ENCODE peak calls at places on chromosomes 2 and 18, in ten cellular contexts. L, G, Z, Q, U, S, X, F, H and Y are unnamed samples.

GRCh38 chr2:154170400-154170799 is 298.7 kb downstream of the GALNT13 start:
- DNase-seq in G (no peak), Z (no peak), Q (no peak), U (no peak), S (no peak), H (no peak), L (no peak), F (no peak), X (no peak), Y (no peak)

GRCh38 chr2:187612857-187613256 is 58.6 kb upstream of the TFPI start:
- DNase-seq in Q (no peak), X (no peak), Z (no peak), G (no peak), F (no peak), U (no peak), S (no peak), L (no peak), H (no peak), Y (no peak)

GRCh38 chr2:169112841-169113240 is 43.5 kb downstream of the DHRS9 start:
- DNase-seq in U (no peak), S (no peak), X (no peak), Q (no peak), L (no peak), F (peak; percentile 74), H (no peak), G (no peak), Z (no peak), Y (no peak)

GRCh38 chr2:192070099-192070498 is 124.6 kb downstream of the TMEFF2 start:
- DNase-seq in G (no peak), Z (no peak), U (no peak), S (no peak), Q (no peak), X (no peak), H (no peak), F (no peak), L (no peak), Y (no peak)

GRCh38 chr2:46493241-46493970 is 14.0 kb downstream of the TMEM247 start:
- DNase-seq in L (peak; percentile 51), G (no peak), Z (no peak), Q (no peak), H (no peak), S (no peak), U (no peak), X (no peak), F (no peak), Y (no peak)

GRCh38 chr2:16635796-16636699 is 29.6 kb downstream of the CYRIA start:
- DNase-seq in F (no peak), G (no peak), Q (no peak), X (no peak), H (no peak), U (no peak), S (no peak), L (no peak), Z (no peak), Y (no peak)

GRCh38 chr2:45889053-45889452 is 237.6 kb downstream of the PRKCE start:
- DNase-seq in Q (no peak), U (no peak), L (no peak), Z (no peak), G (no peak), H (no peak), S (no peak), F (peak; percentile 72), X (peak; percentile 72), Y (peak; percentile 32)

GRCh38 chr2:152242787-152243472 is 67.4 kb upstream of the STAM2 start:
- DNase-seq in L (no peak), X (no peak), Z (no peak), H (no peak), Q (no peak), G (no peak), U (no peak), F (no peak), S (no peak), Y (no peak)

GRCh38 chr2:165328272-165328671 is 89.1 kb downstream of the SCN2A start:
- DNase-seq in L (no peak), Z (no peak), G (no peak), H (no peak), S (no peak), X (no peak), Q (no peak), U (no peak), F (no peak), Y (no peak)

GRCh38 chr2:72112421-72112820 is 35.2 kb downstream of the CYP26B1 start:
- DNase-seq in U (no peak), S (no peak), H (no peak), G (peak; percentile 24), F (no peak), X (no peak), Z (no peak), L (no peak), Q (no peak), Y (no peak)

GRCh38 chr2:101406867-101407266 is 19.6 kb upstream of the CREG2 start:
- DNase-seq in G (no peak), Z (no peak), U (no peak), F (no peak), Q (no peak), L (no peak), X (no peak), H (no peak), S (no peak), Y (no peak)

GRCh38 chr2:186575302-186575701 is 14.6 kb upstream of the ITGAV start:
- DNase-seq in F (peak; percentile 59), G (no peak), U (no peak), Q (no peak), H (no peak), X (peak; percentile 44), L (peak; percentile 76), S (peak; percentile 55), Z (peak; percentile 83), Y (no peak)

GRCh38 chr2:201880620-201881381 is 74.5 kb downstream of the CDK15 start:
- DNase-seq in X (no peak), U (peak; percentile 80), H (no peak), G (no peak), Q (no peak), F (no peak), Z (no peak), L (no peak), S (no peak), Y (no peak)

GRCh38 chr2:207996848-207997247 is 28.5 kb downstream of the PLEKHM3 start:
- DNase-seq in L (no peak), U (no peak), X (no peak), F (no peak), S (no peak), H (no peak), Q (no peak), G (no peak), Z (no peak), Y (no peak)

GRCh38 chr18:63298393-63299015 is 21.1 kb downstream of the BCL2 start:
- DNase-seq in H (no peak), X (no peak), F (peak; percentile 66), Q (no peak), L (no peak), G (no peak), Z (no peak), U (no peak), S (no peak), Y (no peak)

GRCh38 chr2:100239513-100240210 is 82.6 kb downstream of the LONRF2 start:
- DNase-seq in Z (no peak), U (no peak), L (no peak), H (no peak), Q (no peak), F (no peak), S (no peak), X (no peak), G (no peak), Y (no peak)

GRCh38 chr2:159614534-159615186 is 1.7 kb downstream of the BAZ2B start:
- DNase-seq in H (no peak), Q (no peak), X (no peak), G (no peak), U (no peak), Z (peak; percentile 7), S (no peak), L (no peak), F (no peak), Y (no peak)

GRCh38 chr18:58117685-58118403 is 73.8 kb downstream of the NEDD4L start:
- DNase-seq in G (no peak), H (peak; percentile 14), U (no peak), X (no peak), F (peak; percentile 82), Q (no peak), S (peak; percentile 65), L (peak; percentile 69), Z (peak; percentile 34), Y (peak; percentile 63)

GRCh38 chr18:2985628-2986027 is 27.3 kb downstream of the LPIN2 start:
- DNase-seq in Z (peak; percentile 18), L (no peak), U (no peak), H (no peak), F (no peak), G (no peak), Q (no peak), S (no peak), X (no peak), Y (no peak)
- TF ChIP-seq CTCF in Z (peak; percentile 61), L (peak; percentile 38), U (peak; percentile 58), H (peak; percentile 31), F (peak; percentile 84), G (peak; percentile 34), Q (no peak), S (no peak), X (peak; percentile 57), Y (peak; percentile 64)

DNA sequence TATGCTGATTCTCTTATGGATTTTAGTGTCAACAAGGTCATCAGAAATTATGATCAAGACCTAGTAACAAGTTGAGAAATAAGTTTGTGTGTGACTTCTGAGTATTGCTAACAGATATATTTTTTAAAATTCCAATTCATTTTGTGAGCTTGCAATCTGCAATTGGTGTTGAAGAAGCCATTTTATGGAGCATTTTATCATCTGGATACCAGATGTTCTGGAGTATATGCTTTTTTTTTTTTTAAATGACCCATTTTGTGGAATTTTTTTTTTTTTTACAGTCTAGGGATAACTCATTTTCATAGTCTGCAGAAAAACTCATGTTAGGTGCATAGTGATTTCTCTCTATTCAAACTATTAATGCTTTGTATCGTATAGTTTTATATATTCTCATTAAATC is 12.6 kb downstream of the QPCT start:
- DNase-seq in G (no peak), S (no peak), U (no peak), Z (no peak), H (no peak), L (no peak), Q (no peak), F (no peak), X (no peak), Y (no peak)
- H3K27ac ChIP-seq in G (no peak overlapping the region), S (no peak overlapping the region), U (no peak overlapping the region), Z (no peak overlapping the region), H (no peak overlapping the region), L (no peak overlapping the region), Q (no peak overlapping the region), F (no peak overlapping the region), X (no peak overlapping the region), Y (no peak overlapping the region)

GRCh38 chr2:177264209-177264538 is 353 bp downstream of the NFE2L2 start:
- DNase-seq in U (peak; percentile 53), G (peak; percentile 79), S (peak; percentile 37), L (no peak), H (no peak), F (no peak), Z (no peak), Q (no peak), X (peak; percentile 62), Y (peak; percentile 43)
- TF ChIP-seq POLR2A in U (no peak), G (no peak), S (no peak), L (no peak), H (no peak), F (no peak), Z (no peak), Q (peak; percentile 6), X (no peak), Y (no peak)

DNA sequence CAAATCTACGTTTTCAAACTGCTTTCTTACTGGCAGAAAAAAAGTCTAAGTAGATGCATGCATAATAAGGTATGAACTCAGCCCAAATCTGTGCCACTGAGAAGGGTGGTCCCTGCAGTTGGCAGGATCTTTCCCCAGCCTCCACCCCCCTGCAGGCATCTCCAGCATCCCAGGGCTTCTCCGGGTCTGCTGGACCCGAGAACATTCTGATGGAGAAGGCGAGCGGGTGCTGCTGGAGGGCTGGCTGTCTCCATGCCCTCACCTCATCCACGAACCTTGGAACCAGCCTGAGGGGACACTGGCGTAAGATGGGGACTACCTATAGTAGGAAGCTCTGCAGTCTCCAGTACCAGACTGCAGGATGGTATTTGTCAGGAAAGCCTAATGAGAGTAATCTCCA is 198.9 kb downstream of the HDAC4 start:
- DNase-seq in X (no peak), Q (no peak), G (peak; percentile 56), Z (no peak), L (no peak), H (no peak), U (no peak), F (peak; percentile 29), S (no peak), Y (no peak)
- TF ChIP-seq CTCF in X (no peak), Q (no peak), G (no peak), Z (no peak), L (no peak), H (no peak), U (no peak), F (no peak), S (no peak), Y (no peak)